ENCODE peak calls at places on chromosomes 5 and 9, in nine cellular contexts. L is A549, S is tibial artery, U is hepatocyte, Q is endothelial cell, F is cardiac muscle cell, B is breast epithelium, P is GM06990, K is fibroblast of the aortic adventitia. N is an unnamed sample.

GRCh38 chr5:126234563-126235195 is 188.5 kb upstream of the GRAMD2B start:
- DNase-seq in P (no peak), K (peak; percentile 17), B (no peak), F (peak; percentile 58), Q (peak; percentile 45), S (no peak), U (peak; percentile 24), L (peak; percentile 11), N (no peak)

GRCh38 chr9:29332789-29333188 is 1759.5 kb upstream of the C9orf72 start:
- DNase-seq in K (peak; percentile 77), P (no peak), S (no peak), U (no peak), Q (no peak), F (no peak), L (peak; percentile 14), B (no peak), N (no peak)

GRCh38 chr5:150000990-150001659 is 586 bp downstream of the HMGXB3 start:
- DNase-seq in K (peak; percentile 46), S (peak; percentile 41), F (peak; percentile 37), B (no peak), L (peak; percentile 28), Q (peak; percentile 50), P (peak; percentile 57), U (peak; percentile 67), N (peak; percentile 29)

GRCh38 chr9:79617395-79617794 is 45.6 kb downstream of the TLE4 start:
- DNase-seq in B (no peak), F (no peak), Q (no peak), K (peak; percentile 73), U (no peak), P (no peak), S (peak; percentile 31), L (no peak), N (no peak)

GRCh38 chr5:132060501-132061161 is at the start of gene IL3:
- DNase-seq in K (no peak), L (no peak), S (peak; percentile 15), P (no peak), Q (no peak), B (peak; percentile 30), U (no peak), F (no peak), N (peak; percentile 38)

GRCh38 chr5:138544171-138545134 is 1.4 kb upstream of the ETF1 start:
- DNase-seq in F (no peak), P (no peak), K (peak; percentile 51), B (no peak), L (no peak), S (peak; percentile 32), U (peak; percentile 23), Q (no peak), N (no peak)

GRCh38 chr5:57082441-57083067 is 91.3 kb upstream of the GPBP1 start:
- DNase-seq in K (peak; percentile 20), S (no peak), B (no peak), U (peak; percentile 55), F (no peak), L (no peak), P (no peak), Q (no peak), N (no peak)

GRCh38 chr5:103098993-103099392 is 20.9 kb downstream of the GIN1 start:
- DNase-seq in F (no peak), Q (no peak), P (no peak), B (no peak), K (no peak), U (no peak), L (no peak), S (no peak), N (no peak)

DNA sequence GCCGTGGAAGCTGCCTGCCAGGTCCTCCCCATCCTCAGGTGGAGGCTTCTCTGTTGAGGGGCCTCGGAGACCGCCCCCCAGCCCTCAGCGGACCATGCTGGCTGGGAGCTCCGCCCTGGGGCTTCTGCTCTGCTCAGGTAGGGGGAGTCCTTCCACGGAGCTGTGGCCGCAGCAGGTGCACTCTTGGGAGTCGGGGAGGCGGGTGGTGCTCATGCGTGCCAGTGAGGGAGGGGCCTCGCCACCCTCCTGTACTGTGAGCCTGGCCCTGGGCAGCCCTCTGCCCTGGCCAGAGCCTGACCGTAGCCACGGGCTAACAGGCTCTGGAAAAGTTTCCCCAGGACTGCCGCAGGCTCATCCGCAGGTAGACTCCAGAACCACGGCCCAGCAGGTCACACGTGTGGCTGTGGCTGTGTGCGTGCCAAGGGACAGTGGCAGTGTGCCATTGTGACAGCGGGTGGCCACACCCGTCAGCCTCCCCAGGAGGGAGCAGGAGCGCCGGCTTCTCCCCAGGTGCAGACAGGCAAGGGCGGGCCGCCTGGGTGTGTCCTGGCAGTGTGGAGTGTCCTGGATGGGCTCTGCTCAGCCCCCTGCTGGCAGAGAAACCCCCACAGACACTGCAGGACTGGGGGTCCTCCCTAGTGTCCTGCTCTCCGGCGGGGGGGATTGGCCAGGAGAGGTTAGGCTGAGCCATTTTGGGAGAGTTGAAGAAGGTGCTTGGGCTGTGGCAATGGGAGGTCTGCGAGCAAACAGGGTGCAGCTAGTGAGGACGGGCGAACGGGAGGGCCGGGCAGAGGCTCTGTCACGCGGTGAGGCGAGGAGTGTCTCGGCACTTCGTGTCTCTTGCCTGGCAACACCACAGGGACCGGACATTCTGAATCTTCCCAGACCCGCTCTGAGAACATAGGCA is 29.5 kb downstream of the TPPP start:
- DNase-seq in K (no peak), F (no peak), U (no peak), P (no peak), S (no peak), L (no peak), Q (no peak), B (peak; percentile 46), N (peak; percentile 55)
- TF ChIP-seq CTCF in K (no peak), F (no peak), U (no peak), P (no peak), S (no peak), L (no peak), Q (no peak), B (no peak), N (no peak)

DNA sequence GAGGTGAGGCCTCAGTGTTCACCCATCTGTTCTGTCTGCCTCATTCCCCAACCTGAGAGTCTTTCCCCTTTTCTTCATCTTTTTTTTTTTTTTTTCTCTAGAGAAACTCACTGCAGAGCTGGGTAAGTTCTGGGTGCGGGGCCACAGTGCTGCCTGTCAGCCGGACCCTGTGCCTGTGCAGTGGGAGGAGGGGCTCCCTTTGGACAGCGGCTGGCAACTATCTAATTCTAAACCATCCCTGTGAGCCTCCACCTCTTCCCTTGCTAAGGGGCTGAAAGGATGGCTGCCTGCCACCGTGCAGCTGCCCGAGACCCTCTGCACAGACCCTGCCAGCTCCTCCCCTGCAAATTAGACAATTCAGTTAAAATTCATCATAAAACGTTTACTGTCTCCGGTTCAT is 14.1 kb downstream of the BTNL9 start:
- DNase-seq in B (no peak), F (no peak), K (no peak), Q (no peak), U (no peak), S (no peak), L (no peak), P (no peak), N (no peak)
- TF ChIP-seq CTCF in B (no peak), F (no peak), K (no peak), Q (no peak), U (no peak), S (no peak), L (no peak), P (no peak), N (no peak)

GRCh38 chr9:127308559-127309429 is 44.2 kb downstream of the GARNL3 start:
- DNase-seq in P (no peak), F (no peak), B (no peak), L (no peak), Q (no peak), K (peak; percentile 79), U (peak; percentile 26), S (no peak), N (no peak)

GRCh38 chr9:127307802-127308201 is 43.2 kb downstream of the GARNL3 start:
- DNase-seq in F (no peak), L (no peak), U (no peak), K (no peak), P (no peak), B (no peak), Q (no peak), S (no peak), N (peak; percentile 58)

GRCh38 chr9:127303830-127304229 is 39.3 kb downstream of the GARNL3 start:
- DNase-seq in F (no peak), S (no peak), P (no peak), K (no peak), U (no peak), Q (no peak), B (no peak), L (no peak), N (no peak)

GRCh38 chr9:127309715-127310114 is 45.1 kb downstream of the GARNL3 start:
- DNase-seq in F (no peak), B (no peak), U (no peak), P (no peak), L (no peak), S (no peak), K (no peak), Q (no peak), N (no peak)

DNA sequence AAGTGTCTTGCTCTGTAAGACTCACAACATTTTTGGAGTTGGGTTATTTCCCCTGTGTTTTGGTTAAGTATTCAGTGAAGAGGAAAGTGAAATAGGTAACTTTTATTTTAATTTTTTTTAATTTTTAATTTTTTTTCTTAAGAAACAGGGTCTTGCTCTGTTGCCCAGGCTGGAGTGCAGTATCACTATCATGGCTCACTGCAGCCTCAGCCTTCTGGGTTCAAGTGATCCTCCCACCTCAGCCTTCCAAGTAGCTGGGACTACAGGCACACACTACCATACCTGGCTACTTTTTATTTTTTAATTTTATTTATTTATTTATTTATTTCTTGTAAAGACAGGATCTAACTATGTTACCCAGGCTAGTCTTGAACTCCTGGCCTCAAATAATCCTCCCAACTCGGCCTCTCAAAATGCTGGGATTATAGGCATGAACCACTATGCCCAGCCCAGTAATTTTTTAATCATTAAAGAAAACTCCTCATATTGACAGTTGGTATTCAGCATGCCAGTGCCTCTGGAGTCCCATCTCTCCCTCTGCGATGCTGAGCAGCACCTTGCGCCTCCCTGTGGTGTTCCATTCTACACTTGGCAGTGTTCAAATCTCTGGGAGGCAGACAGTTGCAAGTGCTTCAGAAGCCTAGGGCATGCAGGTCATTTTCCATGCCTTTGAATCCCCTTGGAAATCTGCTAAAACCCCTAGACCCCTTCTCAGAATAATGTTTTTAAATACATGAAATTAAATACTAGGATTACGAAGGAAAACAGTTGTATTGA is 41.1 kb downstream of the GARNL3 start:
- DNase-seq in L (no peak), B (no peak), Q (no peak), F (no peak), K (no peak), U (no peak), P (no peak), S (no peak), N (no peak)
- TF ChIP-seq CTCF in L (no peak), B (no peak), Q (no peak), F (no peak), K (no peak), U (no peak), P (no peak), S (no peak), N (no peak)

GRCh38 chr5:76606665-76607064 is 16.5 kb downstream of the F2RL2 start:
- DNase-seq in B (no peak), K (no peak), L (no peak), F (no peak), P (no peak), S (no peak), U (no peak), Q (no peak), N (no peak)

GRCh38 chr5:76601470-76601869 is 21.7 kb downstream of the F2RL2 start:
- DNase-seq in K (peak; percentile 88), Q (peak; percentile 29), F (peak; percentile 79), S (no peak), L (peak; percentile 63), U (peak; percentile 77), P (no peak), B (no peak), N (no peak)

GRCh38 chr5:76607353-76607871 is 15.8 kb downstream of the F2RL2 start:
- DNase-seq in U (peak; percentile 14), L (no peak), Q (no peak), K (peak; percentile 53), P (no peak), F (no peak), S (no peak), B (no peak), N (no peak)

GRCh38 chr5:76604838-76605237 is 18.4 kb downstream of the F2RL2 start:
- DNase-seq in P (no peak), U (peak; percentile 17), B (no peak), Q (no peak), L (no peak), F (no peak), K (peak; percentile 69), S (no peak), N (no peak)

GRCh38 chr5:76602094-76602726 is 21.0 kb downstream of the F2RL2 start:
- DNase-seq in Q (no peak), B (no peak), S (no peak), U (no peak), K (peak; percentile 59), P (no peak), F (no peak), L (no peak), N (no peak)
- TF ChIP-seq CTCF in Q (peak; percentile 47), B (no peak), S (no peak), U (peak; percentile 31), K (peak; percentile 63), P (peak; percentile 19), F (peak; percentile 47), L (peak; percentile 33), N (no peak)

N was measured in pancreas.